ENCODE peak calls at places on chromosomes 5 and 9, in eight cellular contexts. Z is SK-N-SH, F is PC-9, M is heart left ventricle, U is mammary epithelial cell, I is Panc1, K is pancreas, G is transverse colon. X is an unnamed sample.

GRCh38 chr5:13976867-13977479 is 32.5 kb upstream of the DNAH5 start:
- DNase-seq in K (no peak), I (no peak), G (no peak), F (peak; percentile 67), U (peak; percentile 53), M (no peak), Z (peak; percentile 36), X (peak; percentile 32)

GRCh38 chr5:180088561-180088960 is 17.0 kb upstream of the RNF130 start:
- DNase-seq in U (no peak), K (no peak), I (no peak), M (no peak), G (no peak), F (no peak), Z (no peak), X (no peak)

GRCh38 chr9:136945333-136946227 is 537 bp downstream of the C8G start:
- DNase-seq in Z (no peak), F (no peak), M (no peak), U (no peak), G (no peak), I (no peak), K (peak; percentile 48), X (peak; percentile 67)

GRCh38 chr5:154368041-154368800 is 77.6 kb upstream of the SAP30L start:
- DNase-seq in F (peak; percentile 76), Z (peak; percentile 24), I (peak; percentile 89), M (peak; percentile 26), K (peak; percentile 26), G (no peak), U (peak; percentile 95), X (peak; percentile 70)

GRCh38 chr5:177569894-177570293 is 15.5 kb upstream of the FAM193B start:
- DNase-seq in I (no peak), F (no peak), M (no peak), G (no peak), U (no peak), Z (no peak), K (no peak), X (no peak)

GRCh38 chr5:151781201-151781600 is 9.4 kb downstream of the G3BP1 start:
- DNase-seq in Z (no peak), I (no peak), U (no peak), F (no peak), K (no peak), M (no peak), G (no peak), X (no peak)

GRCh38 chr5:172294831-172295230 is 11.3 kb upstream of the UBTD2 start:
- DNase-seq in F (no peak), I (no peak), U (no peak), Z (no peak), K (no peak), M (no peak), G (no peak), X (no peak)

GRCh38 chr9:130535818-130536521 is 43.4 kb upstream of the FUBP3 start:
- DNase-seq in G (no peak), Z (no peak), M (no peak), K (no peak), F (no peak), U (no peak), I (no peak), X (peak; percentile 78)

DNA sequence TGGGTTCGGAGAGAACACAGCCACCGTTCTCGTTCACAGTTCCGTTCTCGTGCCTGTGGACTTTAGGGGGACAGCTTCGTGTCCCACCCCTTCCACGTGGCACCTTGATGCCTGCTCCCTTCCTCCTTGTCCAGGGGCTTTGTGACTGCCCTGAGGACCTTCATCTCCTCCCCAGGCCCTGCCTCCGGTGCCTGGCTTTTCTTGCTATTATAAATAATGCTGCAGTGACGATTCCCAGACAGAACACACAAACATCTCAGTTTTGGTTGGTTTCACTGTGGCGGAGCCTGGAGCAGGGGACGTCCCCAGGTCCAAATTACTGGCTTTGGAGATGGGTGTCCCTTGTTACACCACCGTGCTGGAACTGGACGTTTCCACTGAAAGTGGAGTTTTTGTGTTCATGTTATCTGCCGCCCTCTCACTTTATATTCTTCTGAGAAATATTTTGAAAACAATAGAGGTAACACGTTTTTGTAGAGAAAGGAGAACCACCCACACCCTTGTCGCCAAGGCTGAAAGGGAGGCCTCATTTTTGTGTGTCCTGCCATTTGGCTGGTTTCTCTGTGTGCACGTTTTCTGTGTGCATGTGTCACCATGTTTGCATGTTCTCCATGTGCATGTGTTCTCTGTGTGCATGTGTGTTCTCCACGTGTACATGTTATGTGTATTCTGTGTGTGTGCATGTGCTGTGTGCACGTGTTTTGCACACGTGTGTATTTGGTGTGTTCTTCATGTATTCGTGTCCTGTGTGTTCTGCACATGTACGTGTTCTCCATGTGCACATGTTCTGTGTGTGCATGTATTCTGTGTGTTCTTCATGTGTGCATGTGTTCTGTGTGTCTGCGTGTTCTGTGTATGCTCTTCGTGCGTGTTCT is 24.2 kb downstream of the WNK2 start:
- DNase-seq in G (no peak), I (no peak), Z (no peak), M (peak; percentile 4), U (no peak), F (no peak), K (no peak), X (no peak)
- H3K4me3 ChIP-seq in G (no peak overlapping the region), I (no peak overlapping the region), Z (no peak overlapping the region), M (no peak overlapping the region), U (no peak overlapping the region), F (no peak overlapping the region), K (no peak overlapping the region), X (no peak overlapping the region)

DNA sequence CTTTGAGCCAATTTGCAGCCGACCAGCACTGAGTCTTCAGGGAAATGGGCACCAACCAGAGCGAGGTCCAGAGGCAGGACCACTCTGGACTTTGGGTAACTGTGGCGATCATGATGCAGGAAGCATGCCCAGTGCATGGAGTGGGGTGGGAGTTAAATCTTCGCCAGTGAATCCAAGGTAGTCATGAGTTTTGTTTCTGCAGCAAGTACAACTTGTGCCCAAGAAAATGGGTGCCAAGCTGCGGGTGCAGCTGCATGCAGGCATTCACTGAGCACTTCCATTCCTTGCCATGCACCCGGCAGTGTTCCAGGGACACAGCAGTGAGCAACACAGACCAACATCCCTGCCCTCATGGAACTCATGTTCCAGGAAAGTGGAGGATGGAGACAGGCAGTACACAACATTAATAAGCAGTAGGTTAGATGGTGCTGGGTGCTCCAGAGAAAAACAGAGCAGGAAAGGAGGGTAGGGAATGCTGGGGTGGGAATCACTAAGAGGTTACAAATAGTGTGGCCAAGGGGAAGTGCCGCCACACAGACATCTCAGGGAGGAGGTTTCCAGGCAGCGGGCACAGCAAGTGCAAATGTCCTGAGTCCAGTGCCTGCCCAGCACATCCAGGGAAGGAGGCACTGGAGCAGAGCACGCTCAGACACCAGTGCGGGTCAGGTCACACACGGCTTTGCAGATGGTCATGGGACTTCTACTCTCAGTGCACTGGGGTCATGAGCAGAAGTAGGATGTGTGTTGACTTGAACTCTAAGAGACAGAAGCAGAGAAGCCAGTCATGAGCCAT is 48.2 kb upstream of the LMX1B start:
- DNase-seq in Z (no peak), G (no peak), I (no peak), F (no peak), U (no peak), M (no peak), K (no peak), X (no peak)
- H3K27me3 ChIP-seq in Z (peaks cover 24% of the 10 kb centered on the region), G (peaks cover 52% of the 10 kb centered on the region), I (peaks cover 6% of the 10 kb centered on the region), F (peaks cover 74% of the 10 kb centered on the region), U (no peaks in the 10 kb centered on the region), M (peaks cover 31% of the 10 kb centered on the region), K (no peaks in the 10 kb centered on the region), X (no peaks in the 10 kb centered on the region)

GRCh38 chr5:150044712-150045111 is 41.6 kb downstream of the CSF1R start:
- DNase-seq in M (no peak), U (no peak), G (no peak), Z (no peak), K (no peak), I (no peak), F (no peak), X (no peak)

GRCh38 chr5:150046031-150046430 is 40.3 kb downstream of the CSF1R start:
- DNase-seq in M (no peak), K (no peak), G (no peak), U (no peak), F (no peak), I (no peak), Z (no peak), X (no peak)

GRCh38 chr5:150045512-150045911 is 40.8 kb downstream of the CSF1R start:
- DNase-seq in M (no peak), F (no peak), G (no peak), I (no peak), U (no peak), Z (no peak), K (no peak), X (no peak)

GRCh38 chr5:150043657-150044333 is 42.6 kb downstream of the CSF1R start:
- DNase-seq in U (no peak), M (no peak), F (no peak), I (no peak), Z (no peak), K (no peak), G (peak; percentile 67), X (no peak)

GRCh38 chr5:150044334-150044681 is 42.0 kb downstream of the CSF1R start:
- DNase-seq in M (no peak), I (no peak), F (no peak), U (peak; percentile 35), G (no peak), K (no peak), Z (no peak), X (no peak)
- H3K36me3 ChIP-seq in M (peaks cover 98% of the 10 kb centered on the region), I (peaks cover 42% of the 10 kb centered on the region), F (peaks cover 49% of the 10 kb centered on the region), U (peaks cover 45% of the 10 kb centered on the region), G (peaks cover 81% of the 10 kb centered on the region), K (peaks cover 7% of the 10 kb centered on the region), Z (peaks cover 80% of the 10 kb centered on the region), X (peaks cover 36% of the 10 kb centered on the region)

DNA sequence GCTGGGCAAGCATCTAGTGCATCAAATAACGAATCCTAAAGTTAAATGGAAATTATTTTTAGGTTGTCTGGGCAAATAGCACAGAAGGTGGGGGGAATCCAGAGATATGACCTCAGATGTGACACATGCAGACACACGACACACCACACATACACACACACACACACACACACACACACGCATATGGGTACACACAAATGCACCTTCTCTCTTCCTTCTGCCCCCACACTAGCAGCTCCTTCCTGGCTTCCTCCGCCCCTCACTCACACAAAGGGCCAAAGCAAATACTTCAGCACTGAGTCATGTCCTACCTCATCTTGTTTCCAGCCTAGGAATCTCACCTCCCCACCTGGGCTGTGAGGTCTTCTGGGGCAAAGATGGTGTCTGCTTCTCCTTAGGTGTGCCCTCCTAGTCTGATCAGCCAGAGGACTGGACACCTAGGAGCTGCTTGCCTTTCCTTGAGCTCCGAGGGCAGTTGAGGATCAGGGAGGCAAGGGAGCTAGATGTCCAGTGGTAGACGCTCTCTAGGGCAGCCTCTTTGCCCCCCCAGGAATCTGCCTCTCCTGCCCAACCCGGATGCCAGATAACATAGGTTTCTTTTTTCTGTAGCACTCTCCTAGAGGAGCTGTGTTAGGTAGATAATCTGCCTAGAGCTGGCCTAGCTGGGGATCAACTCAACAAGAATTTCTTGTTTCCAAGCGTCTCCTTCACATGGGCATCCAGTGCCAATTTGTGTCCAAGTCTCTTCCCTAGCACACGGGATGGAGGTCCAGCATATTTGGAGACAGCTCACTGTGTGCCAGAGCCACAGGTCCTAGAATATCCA is 14.3 kb upstream of the JADE2 start:
- DNase-seq in Z (no peak), K (peak; percentile 57), M (no peak), F (peak; percentile 82), I (no peak), G (no peak), U (peak; percentile 79), X (peak; percentile 76)
- H3K4me3 ChIP-seq in Z (no peak overlapping the region), K (no peak overlapping the region), M (no peak overlapping the region), F (peak overlapping the region; percentile 7), I (no peak overlapping the region), G (no peak overlapping the region), U (no peak overlapping the region), X (no peak overlapping the region)

GRCh38 chr9:90645721-90646120 is 3.1 kb upstream of the DIRAS2 start:
- DNase-seq in F (no peak), Z (no peak), U (no peak), K (no peak), M (no peak), I (no peak), G (no peak), X (no peak)
- H3K27me3 ChIP-seq in F (no peaks in the 10 kb centered on the region), Z (no peaks in the 10 kb centered on the region), U (peaks cover 15% of the 10 kb centered on the region), K (no peaks in the 10 kb centered on the region), M (peaks cover 48% of the 10 kb centered on the region), I (peaks cover 14% of the 10 kb centered on the region), G (peaks cover 59% of the 10 kb centered on the region), X (peaks cover 13% of the 10 kb centered on the region)

X was measured in H7.